ENCODE peak calls at places on chromosomes 4 and X, in ten cellular contexts. K, S, L, I, D, P, M, Q, C and V are unnamed samples.

GRCh38 chr4:164304861-164305260 is 449.1 kb upstream of the SMIM31 start:
- DNase-seq in Q (no peak), S (no peak), M (no peak), K (no peak), P (no peak), C (no peak), I (peak), D (no peak), L (no peak), V (peak)

GRCh38 chrX:38055170-38055847 is 49.0 kb downstream of the SYTL5 start:
- DNase-seq in D (no peak), Q (no peak), I (no peak), P (no peak), C (no peak), M (peak), S (no peak), L (no peak), K (no peak), V (no peak)

GRCh38 chr4:85688055-85688740 is 213.2 kb downstream of the ARHGAP24 start:
- DNase-seq in K (no peak), M (no peak), D (no peak), P (no peak), S (no peak), L (no peak), Q (no peak), I (no peak), C (no peak), V (no peak)

GRCh38 chr4:90317785-90318184 is 190.6 kb downstream of the CCSER1 start:
- DNase-seq in Q (no peak), P (no peak), S (no peak), C (no peak), L (no peak), K (no peak), M (peak), I (no peak), D (no peak), V (peak)

GRCh38 chr4:94406668-94407437 is 44.9 kb upstream of the PDLIM5 start:
- DNase-seq in I (peak), P (peak), K (peak), S (peak), L (peak), C (peak), Q (no peak), M (peak), D (peak), V (peak)

GRCh38 chrX:1093112-1093511 is 119.3 kb downstream of the CRLF2 start:
- DNase-seq in S (no peak), D (no peak), I (no peak), P (no peak), C (no peak), M (no peak), K (no peak), Q (peak), L (no peak), V (no peak)

GRCh38 chr4:159779716-159780115 is 676.8 kb downstream of the RAPGEF2 start:
- DNase-seq in I (no peak), P (no peak), C (no peak), M (no peak), S (no peak), K (no peak), D (no peak), L (no peak), Q (no peak), V (no peak)

GRCh38 chrX:3598046-3598605 is 115.3 kb downstream of the PRKX start:
- DNase-seq in D (no peak), S (no peak), I (no peak), K (no peak), P (no peak), L (no peak), M (no peak), Q (no peak), C (no peak), V (no peak)

GRCh38 chrX:39214380-39215126 is 413.3 kb downstream of the MID1IP1 start:
- DNase-seq in Q (no peak), L (no peak), D (no peak), S (no peak), P (no peak), K (no peak), I (no peak), C (peak), M (no peak), V (no peak)

GRCh38 chrX:1601768-1602085 is 10.3 kb downstream of the AKAP17A start:
- DNase-seq in P (peak), L (no peak), M (no peak), D (no peak), I (no peak), S (no peak), K (no peak), Q (no peak), C (no peak), V (no peak)

GRCh38 chr4:157151711-157152110 is 68.8 kb upstream of the GRIA2 start:
- DNase-seq in L (no peak), I (no peak), M (peak), Q (no peak), D (no peak), K (no peak), S (no peak), P (no peak), C (no peak), V (no peak)

GRCh38 chr4:43853565-43854345 is 594.9 kb downstream of the KCTD8 start:
- DNase-seq in C (no peak), S (no peak), K (no peak), D (no peak), P (no peak), I (no peak), Q (no peak), L (no peak), M (no peak), V (no peak)

GRCh38 chrX:112874140-112874539 is 33.5 kb upstream of the AMOT start:
- DNase-seq in P (no peak), I (no peak), L (no peak), Q (no peak), K (no peak), C (no peak), M (peak), D (no peak), S (no peak), V (no peak)

GRCh38 chr4:83810428-83810827 is 274.5 kb downstream of the GPAT3 start:
- DNase-seq in L (no peak), I (no peak), K (no peak), Q (no peak), M (no peak), C (no peak), S (no peak), D (no peak), P (no peak), V (no peak)

GRCh38 chr4:87071401-87071800 is 136.6 kb downstream of the AFF1 start:
- DNase-seq in Q (no peak), I (no peak), M (no peak), D (no peak), L (no peak), C (peak), P (no peak), K (no peak), S (no peak), V (no peak)

GRCh38 chr4:57100979-57101629 is 9.1 kb downstream of the IGFBP7 start:
- DNase-seq in L (no peak), S (no peak), D (no peak), K (no peak), I (peak), P (no peak), Q (no peak), M (peak), C (no peak), V (no peak)

GRCh38 chr4:86935833-86936721 is 1.3 kb downstream of the AFF1 start:
- DNase-seq in Q (no peak), D (peak), P (peak), S (peak), L (peak), K (peak), I (peak), M (peak), C (peak), V (peak)

GRCh38 chr4:24970191-24970590 is 57.3 kb upstream of the CCDC149 start:
- DNase-seq in K (no peak), S (no peak), D (no peak), M (no peak), I (no peak), Q (no peak), L (no peak), P (no peak), C (no peak), V (no peak)

GRCh38 chrX:119009071-119009470 is 34.7 kb downstream of the LONRF3 start:
- DNase-seq in C (no peak), I (no peak), D (no peak), P (no peak), Q (no peak), K (no peak), S (no peak), M (no peak), L (no peak), V (no peak)

GRCh38 chrX:123222920-123223319 is 38.8 kb downstream of the GRIA3 start:
- DNase-seq in L (no peak), P (no peak), I (no peak), S (no peak), D (no peak), K (no peak), Q (no peak), C (no peak), M (no peak), V (no peak)

GRCh38 chr4:75429208-75429607 is 85.0 kb downstream of the RCHY1 start:
- DNase-seq in C (no peak), S (no peak), K (no peak), Q (no peak), I (no peak), D (no peak), L (no peak), P (no peak), M (no peak), V (no peak)

GRCh38 chr4:166165829-166166420 is 292.9 kb downstream of the TLL1 start:
- DNase-seq in L (no peak), P (no peak), S (peak), C (no peak), D (no peak), I (peak), K (no peak), M (peak), Q (no peak), V (peak)

GRCh38 chr4:92235741-92236140 is 68.0 kb upstream of the GRID2 start:
- DNase-seq in C (no peak), I (no peak), S (no peak), K (no peak), P (no peak), D (no peak), L (no peak), Q (no peak), M (peak), V (no peak)

GRCh38 chrX:2325076-2325784 is 175.5 kb downstream of the DHRSX start:
- DNase-seq in Q (no peak), L (peak), K (peak), P (peak), I (no peak), M (peak), S (no peak), C (peak), D (no peak), V (no peak)

GRCh38 chrX:153988493-153988892 is 15.9 kb downstream of the TMEM187 start:
- DNase-seq in Q (no peak), P (no peak), K (no peak), S (no peak), I (no peak), C (no peak), M (no peak), D (no peak), L (no peak), V (no peak)

GRCh38 chr4:26530094-26530493 is 39.8 kb upstream of the CCKAR start:
- DNase-seq in L (no peak), S (no peak), Q (no peak), P (no peak), M (no peak), I (no peak), D (no peak), K (no peak), C (no peak), V (no peak)

GRCh38 chr4:83490876-83491450 is 6.1 kb upstream of the ABRAXAS1 start:
- DNase-seq in S (peak), C (no peak), M (peak), D (no peak), Q (no peak), P (no peak), L (no peak), K (no peak), I (peak), V (peak)

GRCh38 chr4:144289687-144290433 is 149.3 kb upstream of the GYPA start:
- DNase-seq in S (no peak), L (no peak), K (no peak), Q (no peak), C (no peak), I (no peak), M (peak), P (no peak), D (no peak), V (no peak)

GRCh38 chrX:11558972-11559371 is 106.7 kb downstream of the ARHGAP6 start:
- DNase-seq in C (no peak), K (no peak), S (peak), I (peak), D (no peak), Q (no peak), L (peak), M (no peak), P (no peak), V (peak)

GRCh38 chr4:32003548-32003947 is 1283.4 kb downstream of the PCDH7 start:
- DNase-seq in S (no peak), C (no peak), I (no peak), L (no peak), Q (no peak), P (no peak), K (no peak), M (no peak), D (no peak), V (no peak)

GRCh38 chrX:155957843-155958242 is 39.7 kb upstream of the IL9R start:
- DNase-seq in I (no peak), C (no peak), K (no peak), S (no peak), Q (no peak), L (no peak), D (no peak), P (no peak), M (no peak), V (no peak)

GRCh38 chr4:55435136-55435535 is 39.4 kb downstream of the TMEM165 start:
- DNase-seq in M (peak), S (no peak), C (no peak), D (no peak), Q (no peak), K (no peak), P (no peak), I (peak), L (no peak), V (no peak)

GRCh38 chrX:3712870-3713224 is 602 bp downstream of the PRKX start:
- DNase-seq in P (no peak), D (no peak), M (no peak), C (no peak), I (no peak), L (no peak), S (no peak), K (peak), Q (peak), V (no peak)

DNA sequence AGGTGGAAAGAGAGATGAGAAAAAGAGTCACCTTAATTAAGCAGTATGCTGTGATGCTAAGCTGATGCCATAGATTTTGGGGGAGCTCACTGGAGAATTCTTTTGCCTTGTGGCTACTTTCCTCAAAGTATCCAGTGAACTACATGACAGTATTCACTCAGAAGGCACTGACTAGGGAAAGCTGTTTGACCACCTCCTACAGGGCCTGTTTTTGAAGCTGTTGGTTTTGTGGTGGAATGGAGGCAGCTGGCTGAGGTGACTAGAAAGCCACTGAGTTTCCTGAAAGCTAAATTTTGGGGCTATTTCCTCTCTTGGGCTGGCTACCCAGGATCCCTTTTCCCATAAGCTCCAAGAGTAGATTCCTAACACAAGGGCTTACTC is 124.8 kb upstream of the EOLA2 start:
- DNase-seq in M (no peak), I (no peak), S (no peak), L (no peak), C (no peak), D (no peak), P (no peak), Q (no peak), K (no peak), V (no peak)
- H3K27ac ChIP-seq in M (no peak), I (no peak), S (no peak), L (no peak), C (no peak), D (no peak), P (no peak), Q (peak), K (no peak), V (no peak)

DNA sequence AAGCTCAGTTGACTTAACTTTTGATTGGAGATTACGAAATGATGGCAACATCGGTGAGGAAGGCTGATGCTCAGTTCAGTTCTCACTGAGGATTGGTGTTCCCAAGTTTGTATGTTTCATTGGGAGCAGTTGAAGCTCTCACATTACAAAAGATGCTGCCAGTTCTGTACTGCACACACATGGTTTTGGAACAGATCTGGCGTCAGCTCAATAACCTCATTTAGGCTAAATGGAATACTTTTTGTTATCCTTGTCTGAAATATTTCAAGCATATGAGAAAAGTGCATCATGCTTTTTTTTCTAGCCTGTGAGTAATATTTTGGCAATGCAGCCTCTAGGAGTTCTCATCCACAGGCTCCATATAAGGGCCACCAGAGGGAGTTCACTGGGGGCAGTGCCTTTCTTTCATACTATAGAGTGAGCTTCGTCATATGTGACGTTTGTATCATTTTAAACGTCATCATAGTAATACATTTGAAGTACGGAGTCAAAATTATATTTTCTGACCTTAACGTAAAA is 4.1 kb downstream of the ENPEP start:
- DNase-seq in M (peak), K (no peak), C (no peak), L (no peak), Q (no peak), I (no peak), P (no peak), D (no peak), S (no peak), V (no peak)
- TF ChIP-seq CTCF in M (peak), K (peak), C (peak), L (no peak), Q (no peak), I (no peak), P (no peak), D (no peak), S (peak), V (no peak)

GRCh38 chrX:136630881-136631280 is 17.1 kb upstream of the CD40LG start:
- DNase-seq in K (no peak), Q (no peak), C (no peak), M (no peak), D (no peak), P (no peak), L (no peak), S (no peak), I (no peak), V (no peak)
- H3K27ac ChIP-seq in K (no peak), Q (no peak), C (no peak), M (no peak), D (no peak), P (no peak), L (no peak), S (no peak), I (no peak), V (no peak)

GRCh38 chr4:89157488-89158024 is 46.2 kb downstream of the TIGD2 start:
- DNase-seq in D (no peak), I (no peak), M (no peak), Q (no peak), S (no peak), P (no peak), C (no peak), L (no peak), K (no peak), V (no peak)

GRCh38 chr4:89158884-89159503 is 47.7 kb downstream of the TIGD2 start:
- DNase-seq in M (peak), K (no peak), S (peak), L (no peak), I (peak), Q (no peak), C (no peak), D (no peak), P (no peak), V (peak)

GRCh38 chr4:89160806-89161205 is 49.5 kb downstream of the TIGD2 start:
- DNase-seq in C (no peak), Q (no peak), D (no peak), P (no peak), L (no peak), S (no peak), I (no peak), K (no peak), M (no peak), V (no peak)

GRCh38 chr4:89152972-89153371 is 41.6 kb downstream of the TIGD2 start:
- DNase-seq in I (no peak), Q (no peak), D (no peak), M (no peak), C (no peak), L (no peak), K (no peak), S (no peak), P (no peak), V (no peak)

GRCh38 chr4:89156515-89156914 is 45.2 kb downstream of the TIGD2 start:
- DNase-seq in C (no peak), L (no peak), I (no peak), Q (no peak), K (no peak), M (no peak), D (no peak), P (no peak), S (no peak), V (no peak)
- TF ChIP-seq CTCF in C (no peak), L (no peak), I (no peak), Q (no peak), K (no peak), M (no peak), D (no peak), P (no peak), S (no peak), V (no peak)

DNA sequence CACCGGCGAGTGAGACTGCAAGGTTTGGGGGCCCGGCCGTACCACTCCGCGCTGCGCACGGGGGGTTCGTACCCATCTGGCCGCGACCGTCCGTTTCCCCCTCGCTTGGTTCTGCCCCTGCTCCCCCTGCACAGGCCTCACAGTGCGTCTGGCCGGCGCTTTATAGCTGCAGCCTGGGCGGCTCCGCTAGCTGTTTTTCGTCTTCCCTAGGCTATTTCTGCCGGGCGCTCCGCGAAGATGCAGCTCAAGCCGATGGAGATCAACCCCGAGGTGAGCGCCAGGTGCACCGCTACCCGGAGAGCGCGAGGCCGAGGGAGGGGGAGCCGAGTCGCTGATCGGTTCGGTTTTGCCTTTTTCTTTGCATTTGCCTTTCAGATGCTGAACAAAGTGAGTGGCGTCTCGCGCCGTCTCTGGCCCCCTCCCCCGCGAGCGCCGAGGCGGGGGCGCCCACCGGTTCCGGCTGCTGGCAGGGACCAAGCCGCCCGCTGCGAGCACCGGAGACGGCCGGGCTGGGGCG is at the start of gene UCHL1:
- DNase-seq in Q (no peak), S (peak), L (no peak), D (no peak), I (peak), M (peak), K (peak), P (no peak), C (peak), V (no peak)
- H3K27ac ChIP-seq in Q (no peak), S (peak), L (no peak), D (peak), I (peak), M (no peak), K (no peak), P (no peak), C (no peak), V (no peak)

GRCh38 chr4:169009281-169010124 is 552 bp downstream of the CBR4 start:
- DNase-seq in Q (no peak), S (peak), C (peak), M (peak), D (peak), P (peak), I (peak), L (peak), K (peak), V (peak)
- TF ChIP-seq CTCF in Q (peak), S (peak), C (peak), M (peak), D (peak), P (no peak), I (peak), L (peak), K (no peak), V (peak)

DNA sequence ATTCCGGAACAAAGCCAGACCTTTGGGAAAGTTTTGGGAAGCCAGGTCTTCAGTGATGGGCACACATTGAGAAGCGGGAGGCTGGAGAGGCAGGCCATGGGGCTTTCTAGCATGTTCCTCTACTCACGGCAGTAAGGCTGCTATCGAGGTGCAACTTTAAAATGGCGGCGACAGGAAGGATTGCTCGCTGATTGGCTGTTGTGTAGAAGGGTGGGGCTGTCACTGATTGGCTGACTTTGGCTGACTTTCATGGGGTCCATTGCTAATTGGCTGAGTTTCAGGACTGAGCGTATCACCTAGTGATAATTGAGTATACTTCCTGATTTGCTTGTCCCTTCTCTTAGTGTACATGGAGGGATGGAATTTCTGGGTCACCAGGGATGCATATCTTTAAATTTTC is 19.7 kb upstream of the GLOD5 start:
- DNase-seq in I (no peak), K (no peak), L (no peak), M (no peak), Q (no peak), S (no peak), D (no peak), P (no peak), C (no peak), V (no peak)
- H3K27ac ChIP-seq in I (no peak), K (no peak), L (no peak), M (no peak), Q (no peak), S (no peak), D (no peak), P (no peak), C (no peak), V (no peak)

GRCh38 chr4:137819964-137820383 is 287.7 kb upstream of the PCDH18 start:
- DNase-seq in K (no peak), P (no peak), I (peak), C (no peak), Q (no peak), L (no peak), S (peak), M (peak), D (no peak), V (peak)
- TF ChIP-seq CTCF in K (peak), P (no peak), I (peak), C (peak), Q (peak), L (peak), S (peak), M (peak), D (no peak), V (peak)

GRCh38 chr4:5708171-5708828 is at the start of gene EVC2:
- DNase-seq in D (peak), C (peak), L (peak), I (peak), K (peak), S (no peak), P (peak), Q (no peak), M (peak), V (peak)
- H3K27ac ChIP-seq in D (peak), C (peak), L (peak), I (peak), K (peak), S (no peak), P (peak), Q (peak), M (no peak), V (peak)